ENCODE peak calls at places on chromosomes 13 and 19, in six cellular contexts. P is LHCN-M2; D is breast epithelium; O is stimulated activated CD4-positive, alpha-beta T cell treated with anti-CD3 and anti-CD28 coated beads, Interleukin-2, amount 100 ng/mL, for 24 hours; Z is T-helper 17 cell; S is left colon. R is an unnamed sample.

GRCh38 chr13:25249001-25249543 is 38.2 kb downstream of the MTMR6 start:
- DNase-seq in P (peak; percentile 64), D (no peak), O (no peak), Z (no peak), S (no peak), R (no peak)

GRCh38 chr13:72166102-72166660 is 299.2 kb upstream of the DACH1 start:
- DNase-seq in P (peak; percentile 37), D (no peak), O (no peak), Z (no peak), S (no peak), R (no peak)

GRCh38 chr13:58655086-58655485 is 1023.5 kb downstream of the PCDH17 start:
- DNase-seq in P (no peak), D (no peak), O (no peak), Z (no peak), S (no peak), R (no peak)

GRCh38 chr13:98484289-98485219 is 92.4 kb downstream of the STK24 start:
- DNase-seq in P (peak; percentile 94), D (peak; percentile 89), O (peak; percentile 62), Z (peak; percentile 80), S (peak; percentile 93), R (no peak)

GRCh38 chr19:19460258-19460731 is 54.8 kb downstream of the GATAD2A start:
- DNase-seq in P (no peak), D (no peak), O (peak; percentile 47), Z (no peak), S (no peak), R (no peak)

GRCh38 chr13:109720758-109721184 is 65.6 kb downstream of the IRS2 start:
- DNase-seq in P (no peak), D (no peak), O (no peak), Z (no peak), S (no peak), R (peak; percentile 90)

GRCh38 chr13:98485561-98485960 is 91.3 kb downstream of the STK24 start:
- DNase-seq in P (no peak), D (no peak), O (no peak), Z (no peak), S (peak; percentile 22), R (no peak)

GRCh38 chr13:30431269-30431950 is 9.1 kb downstream of the UBE2L5 start:
- DNase-seq in P (peak; percentile 56), D (no peak), O (no peak), Z (no peak), S (no peak), R (no peak)

GRCh38 chr19:27861411-27861975 is 1351.5 kb downstream of the UQCRFS1 start:
- DNase-seq in P (no peak), D (no peak), O (no peak), Z (no peak), S (no peak), R (no peak)

GRCh38 chr13:31749929-31750328 is 10.6 kb downstream of the RXFP2 start:
- DNase-seq in P (peak; percentile 94), D (no peak), O (no peak), Z (no peak), S (no peak), R (no peak)

GRCh38 chr19:48587387-48587786 is 19.2 kb upstream of the SPACA4 start:
- DNase-seq in P (no peak), D (no peak), O (no peak), Z (no peak), S (no peak), R (no peak)

GRCh38 chr13:100533588-100534041 is 55.0 kb downstream of the GGACT start:
- DNase-seq in P (no peak), D (no peak), O (no peak), Z (no peak), S (no peak), R (peak; percentile 70)

GRCh38 chr13:44739120-44739519 is 163.0 kb upstream of the TSC22D1 start:
- DNase-seq in P (no peak), D (no peak), O (no peak), Z (no peak), S (no peak), R (no peak)

GRCh38 chr13:33489563-33489962 is 204.0 kb upstream of the STARD13 start:
- DNase-seq in P (no peak), D (no peak), O (no peak), Z (no peak), S (no peak), R (no peak)

GRCh38 chr19:31821346-31821745 is 472.1 kb upstream of the TSHZ3 start:
- DNase-seq in P (no peak), D (no peak), O (no peak), Z (no peak), S (no peak), R (no peak)

GRCh38 chr19:53624776-53625540 is 6.8 kb upstream of the DPRX start:
- DNase-seq in P (no peak), D (no peak), O (no peak), Z (no peak), S (no peak), R (no peak)

GRCh38 chr19:48815870-48816501 is 5.2 kb upstream of the BCAT2 start:
- DNase-seq in P (peak; percentile 29), D (no peak), O (no peak), Z (no peak), S (no peak), R (peak; percentile 74)

GRCh38 chr13:29948246-29948645 is 97.8 kb upstream of the UBL3 start:
- DNase-seq in P (no peak), D (no peak), O (no peak), Z (no peak), S (no peak), R (no peak)

GRCh38 chr13:42495751-42496150 is 78.2 kb upstream of the TNFSF11 start:
- DNase-seq in P (no peak), D (no peak), O (no peak), Z (no peak), S (no peak), R (no peak)

GRCh38 chr13:25468330-25469178 is 96.8 kb downstream of the ATP8A2 start:
- DNase-seq in P (no peak), D (no peak), O (peak; percentile 42), Z (no peak), S (no peak), R (no peak)

GRCh38 chr13:62293081-62293480 is 877.4 kb upstream of the PCDH20 start:
- DNase-seq in P (no peak), D (no peak), O (no peak), Z (no peak), S (no peak), R (no peak)

GRCh38 chr13:98293103-98293502 is 116.0 kb upstream of the RNF113B start:
- DNase-seq in P (no peak), D (peak; percentile 39), O (no peak), Z (no peak), S (no peak), R (peak; percentile 16)

GRCh38 chr19:13093407-13094284 is 9.0 kb downstream of the LYL1 start:
- DNase-seq in P (peak; percentile 70), D (peak; percentile 80), O (peak; percentile 81), Z (peak; percentile 67), S (peak; percentile 75), R (peak; percentile 61)

GRCh38 chr19:54133312-54133956 is 4.1 kb upstream of the CNOT3 start:
- DNase-seq in P (no peak), D (no peak), O (no peak), Z (no peak), S (no peak), R (peak; percentile 37)

GRCh38 chr19:18044825-18045304 is 36.9 kb downstream of the ARRDC2 start:
- DNase-seq in P (peak; percentile 93), D (peak; percentile 82), O (peak; percentile 88), Z (peak; percentile 64), S (peak; percentile 90), R (peak; percentile 20)

GRCh38 chr13:101773062-101773461 is 320.6 kb downstream of the ITGBL1 start:
- DNase-seq in P (peak; percentile 10), D (no peak), O (no peak), Z (no peak), S (no peak), R (no peak)

GRCh38 chr13:110538632-110539031 is 22.9 kb downstream of the RAB20 start:
- DNase-seq in P (peak; percentile 84), D (no peak), O (no peak), Z (no peak), S (no peak), R (peak; percentile 40)

R was measured in NCI-H774.